ENCODE peak calls at places on chromosomes 4 and X, in four cellular contexts. A, T, I and S are unnamed samples.

GRCh38 chr4:82905205-82905604 is 4.7 kb downstream of the THAP9 start:
- DNase-seq in A (no peak), T (no peak), I (peak; percentile 48), S (no peak)

GRCh38 chr4:14260591-14260990 is 633.1 kb upstream of the BOD1L1 start:
- DNase-seq in I (no peak), A (no peak), T (no peak), S (no peak)

GRCh38 chr4:99685234-99685633 is 27.6 kb upstream of the C4orf54 start:
- DNase-seq in T (no peak), I (no peak), A (no peak), S (no peak)

GRCh38 chr4:71472946-71473345 is 134.1 kb downstream of the SLC4A4 start:
- DNase-seq in A (no peak), I (peak; percentile 71), T (no peak), S (no peak)

GRCh38 chr4:142126890-142127497 is 490.6 kb downstream of the IL15 start:
- DNase-seq in T (no peak), A (peak; percentile 75), I (peak; percentile 48), S (peak; percentile 53)

GRCh38 chr4:60989141-60989540 is 211.0 kb upstream of the ADGRL3 start:
- DNase-seq in T (no peak), A (no peak), I (no peak), S (no peak)

GRCh38 chr4:107863850-107864371 is 39.2 kb downstream of the SGMS2 start:
- DNase-seq in I (no peak), T (no peak), A (peak; percentile 59), S (peak; percentile 34)

GRCh38 chr4:7987148-7987989 is 47.7 kb upstream of the AFAP1 start:
- DNase-seq in I (peak; percentile 33), A (peak; percentile 88), T (no peak), S (peak; percentile 72)

GRCh38 chrX:97389761-97390192 is 506.1 kb downstream of the RPA4 start:
- DNase-seq in A (peak; percentile 45), T (no peak), I (peak; percentile 63), S (no peak)

GRCh38 chrX:38817004-38817703 is 15.9 kb downstream of the MID1IP1 start:
- DNase-seq in A (peak; percentile 48), T (no peak), I (peak; percentile 62), S (no peak)

GRCh38 chrX:68835468-68835867 is 6.6 kb downstream of the EFNB1 start:
- DNase-seq in A (no peak), I (no peak), T (no peak), S (no peak)

GRCh38 chr4:26127851-26128337 is 192.9 kb upstream of the RBPJ start:
- DNase-seq in I (no peak), T (no peak), A (no peak), S (peak; percentile 52)

GRCh38 chr4:113881256-113881655 is 98.2 kb downstream of the ARSJ start:
- DNase-seq in I (no peak), A (no peak), T (no peak), S (no peak)

GRCh38 chr4:139666735-139667266 is 1.2 kb downstream of the MGST2 start:
- DNase-seq in I (no peak), T (no peak), A (peak; percentile 77), S (peak; percentile 22)

GRCh38 chr4:63563288-63564014 is 845.8 kb downstream of the TECRL start:
- DNase-seq in I (no peak), T (no peak), A (peak; percentile 14), S (peak; percentile 4)

GRCh38 chr4:177246636-177247584 is 62.8 kb upstream of the NEIL3 start:
- DNase-seq in A (no peak), I (peak; percentile 50), T (no peak), S (no peak)

GRCh38 chrX:625137-625691 is 5.4 kb upstream of the SHOX start:
- DNase-seq in I (no peak), A (no peak), T (no peak), S (no peak)

GRCh38 chrX:48896611-48897011 is 957 bp downstream of the TIMM17B start:
- DNase-seq in A (no peak), I (no peak), T (no peak), S (peak; percentile 39)

GRCh38 chrX:133859860-133860259 is 125.5 kb downstream of the GPC3 start:
- DNase-seq in I (no peak), A (no peak), T (no peak), S (no peak)

GRCh38 chr4:121927948-121928347 is 23.9 kb downstream of the TRPC3 start:
- DNase-seq in T (no peak), A (no peak), I (no peak), S (no peak)

GRCh38 chr4:176387571-176387970 is 67.8 kb downstream of the SPCS3 start:
- DNase-seq in A (no peak), T (no peak), I (peak; percentile 3), S (peak; percentile 54)

GRCh38 chrX:150211988-150212387 is 151.1 kb upstream of the MAMLD1 start:
- DNase-seq in I (peak; percentile 59), A (no peak), T (no peak), S (no peak)

GRCh38 chr4:8649631-8650261 is 57.2 kb downstream of the CPZ start:
- DNase-seq in A (no peak), I (no peak), T (peak; percentile 67), S (no peak)

GRCh38 chr4:3288571-3289094 is 4.2 kb upstream of the RGS12 start:
- DNase-seq in A (no peak), I (no peak), T (peak; percentile 50), S (no peak)

GRCh38 chr4:18566970-18567799 is 545.6 kb upstream of the LCORL start:
- DNase-seq in T (no peak), A (peak; percentile 64), I (no peak), S (no peak)

GRCh38 chr4:93478805-93479204 is 349.7 kb upstream of the ATOH1 start:
- DNase-seq in I (no peak), T (no peak), A (no peak), S (no peak)

GRCh38 chr4:179595671-179596410 is 2153.6 kb upstream of the AGA start:
- DNase-seq in T (no peak), I (peak; percentile 41), A (no peak), S (no peak)

GRCh38 chrX:40383969-40384368 is 196.8 kb upstream of the ATP6AP2 start:
- DNase-seq in A (no peak), T (no peak), I (no peak), S (no peak)